ENCODE peak calls at places on chromosomes 2 and 18, in five cellular contexts. B is endodermal cell, W is K562, K is heart left ventricle, V is GM23338. M is an unnamed sample.

GRCh38 chr18:22219568-22220355 is 50.4 kb downstream of the GATA6 start:
- DNase-seq in K (no peak), B (peak; percentile 79), W (no peak), V (peak; percentile 30), M (no peak)

GRCh38 chr18:24051256-24051947 is 36.8 kb downstream of the TTC39C start:
- DNase-seq in W (no peak), K (no peak), V (no peak), B (no peak), M (no peak)

GRCh38 chr2:176961759-176962158 is 250.8 kb upstream of the HNRNPA3 start:
- DNase-seq in W (no peak), V (peak; percentile 50), B (no peak), K (no peak), M (no peak)

GRCh38 chr18:49457616-49458015 is 2.8 kb downstream of the DYM start:
- DNase-seq in V (no peak), W (no peak), B (no peak), K (no peak), M (no peak)

GRCh38 chr2:160299540-160299939 is 99.5 kb upstream of the ITGB6 start:
- DNase-seq in K (no peak), W (no peak), B (no peak), V (no peak), M (no peak)

GRCh38 chr2:208363485-208363884 is 43.1 kb upstream of the PTH2R start:
- DNase-seq in K (no peak), V (no peak), B (no peak), W (no peak), M (no peak)

GRCh38 chr2:167181674-167182073 is 293.4 kb downstream of the XIRP2 start:
- DNase-seq in K (no peak), W (no peak), V (no peak), B (no peak), M (no peak)

GRCh38 chr2:22375094-22375493 is 1009.9 kb upstream of the KLHL29 start:
- DNase-seq in V (peak; percentile 50), B (peak; percentile 86), W (no peak), K (no peak), M (no peak)

GRCh38 chr2:239400000-239400831 is 604 bp downstream of the HDAC4 start:
- DNase-seq in V (no peak), K (no peak), W (peak; percentile 43), B (peak; percentile 47), M (no peak)

GRCh38 chr2:181104512-181105121 is 124.2 kb downstream of the UBE2E3 start:
- DNase-seq in B (no peak), V (peak; percentile 80), W (no peak), K (no peak), M (no peak)

GRCh38 chr2:78431241-78431640 is 594.3 kb upstream of the REG3G start:
- DNase-seq in K (no peak), W (no peak), V (peak; percentile 26), B (no peak), M (no peak)

GRCh38 chr2:239159476-239159911 is 241.3 kb downstream of the HDAC4 start:
- DNase-seq in K (no peak), V (no peak), B (peak; percentile 20), W (no peak), M (no peak)

GRCh38 chr18:71239111-71239624 is 950.3 kb downstream of the SOCS6 start:
- DNase-seq in K (no peak), V (no peak), B (no peak), W (no peak), M (no peak)

GRCh38 chr2:240575101-240575965 is 7.0 kb downstream of the RNPEPL1 start:
- DNase-seq in W (no peak), V (no peak), B (no peak), K (no peak), M (peak; percentile 41)

GRCh38 chr2:163698857-163699256 is 37.0 kb downstream of the FIGN start:
- DNase-seq in B (peak; percentile 82), V (peak; percentile 88), W (no peak), K (no peak), M (no peak)

GRCh38 chr2:175437167-175437566 is 255.7 kb upstream of the ATP5MC3 start:
- DNase-seq in W (no peak), B (no peak), V (no peak), K (no peak), M (no peak)

GRCh38 chr2:203412555-203413331 is 84.5 kb downstream of the ABI2 start:
- DNase-seq in W (no peak), B (no peak), V (no peak), K (peak; percentile 42), M (no peak)

GRCh38 chr2:26682155-26682554 is 10.4 kb upstream of the KCNK3 start:
- DNase-seq in B (peak; percentile 32), W (no peak), V (no peak), K (no peak), M (no peak)

GRCh38 chr2:74130211-74130995 is 17.3 kb downstream of the BOLA3 start:
- DNase-seq in W (no peak), B (peak; percentile 43), V (peak; percentile 43), K (no peak), M (no peak)

GRCh38 chr2:119689218-119689617 is 10.2 kb downstream of the TMEM177 start:
- DNase-seq in V (no peak), B (peak; percentile 23), W (no peak), K (no peak), M (no peak)

GRCh38 chr2:232421189-232421785 is 14.6 kb downstream of the ALPG start:
- DNase-seq in V (peak; percentile 75), B (peak; percentile 80), W (no peak), K (no peak), M (peak; percentile 56)

GRCh38 chr2:222404126-222404891 is 20.0 kb upstream of the SGPP2 start:
- DNase-seq in V (no peak), B (no peak), K (no peak), W (no peak), M (peak; percentile 55)

GRCh38 chr18:37889963-37890362 is 324.4 kb upstream of the CELF4 start:
- DNase-seq in W (no peak), V (peak; percentile 41), B (peak; percentile 68), K (no peak), M (no peak)

GRCh38 chr2:104774631-104775030 is 79.3 kb upstream of the POU3F3 start:
- DNase-seq in B (no peak), W (no peak), V (no peak), K (no peak), M (no peak)

GRCh38 chr2:226360658-226361057 is 439.0 kb downstream of the IRS1 start:
- DNase-seq in B (no peak), W (no peak), K (no peak), V (no peak), M (no peak)

GRCh38 chr2:99573624-99574251 is 83.9 kb upstream of the REV1 start:
- DNase-seq in K (no peak), B (no peak), V (no peak), W (no peak), M (no peak)

GRCh38 chr2:147789287-147789686 is 55.5 kb upstream of the ACVR2A start:
- DNase-seq in B (no peak), W (no peak), V (no peak), K (no peak), M (no peak)

GRCh38 chr2:169839954-169840746 is 12.9 kb downstream of the UBR3 start:
- DNase-seq in V (peak; percentile 20), K (no peak), W (peak; percentile 64), B (no peak), M (no peak)

GRCh38 chr2:240995041-240995960 is 3.1 kb upstream of the SNED1 start:
- DNase-seq in B (peak; percentile 35), V (no peak), W (no peak), K (peak; percentile 5), M (peak; percentile 29)

GRCh38 chr18:52288403-52289004 is 51.5 kb upstream of the DCC start:
- DNase-seq in B (peak; percentile 86), W (peak; percentile 4), K (no peak), V (peak; percentile 76), M (peak; percentile 51)

GRCh38 chr2:162839419-162839818 is 852 bp upstream of the KCNH7 start:
- DNase-seq in W (no peak), B (peak; percentile 66), K (no peak), V (peak; percentile 37), M (no peak)

GRCh38 chr2:150586858-150587257 is 99.4 kb upstream of the RND3 start:
- DNase-seq in K (no peak), V (no peak), W (no peak), B (no peak), M (no peak)

GRCh38 chr18:3252843-3253242 is 5.2 kb downstream of the MYL12A start:
- DNase-seq in B (no peak), K (no peak), W (no peak), V (no peak), M (no peak)

GRCh38 chr18:3257627-3258120 is 4.3 kb upstream of the MYL12B start:
- DNase-seq in V (no peak), K (no peak), W (no peak), B (no peak), M (no peak)

GRCh38 chr18:3256693-3257626 is 5.0 kb upstream of the MYL12B start:
- DNase-seq in B (no peak), W (no peak), V (no peak), K (no peak), M (no peak)

GRCh38 chr18:3254725-3255124 is 7.1 kb downstream of the MYL12A start:
- DNase-seq in B (no peak), K (no peak), W (no peak), V (no peak), M (no peak)

GRCh38 chr18:3255611-3256165 is 6.2 kb upstream of the MYL12B start:
- DNase-seq in V (no peak), W (no peak), B (no peak), K (no peak), M (no peak)
- H3K4me1 ChIP-seq in V (peaks cover 6% of the 10 kb centered on the region), W (peaks cover 6% of the 10 kb centered on the region), B (peaks cover 19% of the 10 kb centered on the region), K (peaks cover 46% of the 10 kb centered on the region), M (peaks cover 79% of the 10 kb centered on the region)

GRCh38 chr18:62069556-62069955 is 117.3 kb downstream of the PIGN start:
- DNase-seq in B (no peak), W (no peak), K (no peak), V (no peak), M (no peak)
- H3K27ac ChIP-seq in B (no peak overlapping the region), W (no peak overlapping the region), K (no peak overlapping the region), V (no peak overlapping the region), M (no peak overlapping the region)

DNA sequence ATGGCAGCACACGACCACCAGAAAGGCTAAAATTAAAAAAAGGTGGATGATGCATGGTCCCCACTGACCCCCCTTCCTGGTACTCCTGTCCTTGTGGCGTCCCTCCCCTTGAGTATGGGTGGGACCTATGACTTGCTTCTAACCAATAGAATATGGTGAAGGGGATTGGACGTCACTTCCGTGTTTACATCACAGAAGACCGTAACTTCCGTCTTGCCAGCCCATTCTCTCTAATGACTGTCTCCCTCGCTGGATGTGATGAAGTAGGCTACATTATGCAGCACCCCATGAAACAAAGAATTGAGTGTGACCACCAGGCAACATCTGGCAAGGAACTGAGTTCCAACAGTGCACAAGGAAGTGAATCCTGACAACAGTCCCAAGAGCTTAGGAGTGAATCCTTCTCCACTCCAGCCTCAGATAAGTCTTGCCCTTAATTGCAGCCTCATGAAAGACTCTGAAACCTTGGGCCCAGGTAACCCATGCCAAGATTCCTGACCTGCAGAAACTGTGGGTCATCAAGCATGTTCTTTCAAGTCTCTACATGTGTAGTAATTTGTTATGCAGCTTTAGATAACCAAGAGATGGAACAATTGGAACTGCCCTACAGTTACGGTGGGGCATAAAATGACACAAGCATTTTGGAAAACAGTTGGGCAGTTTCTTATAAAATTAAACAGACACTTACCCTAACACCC is 80.1 kb upstream of the NPAS2 start:
- DNase-seq in V (no peak), K (no peak), W (peak; percentile 20), B (no peak), M (no peak)
- H3K36me3 ChIP-seq in V (no peaks in the 10 kb centered on the region), K (no peaks in the 10 kb centered on the region), W (no peaks in the 10 kb centered on the region), B (no peaks in the 10 kb centered on the region), M (no peaks in the 10 kb centered on the region)

GRCh38 chr18:9808190-9808529 is 77.6 kb upstream of the TXNDC2 start:
- DNase-seq in B (no peak), K (no peak), W (no peak), V (no peak), M (no peak)
- H3K4me1 ChIP-seq in B (peaks cover 13% of the 10 kb centered on the region), K (peaks cover 47% of the 10 kb centered on the region), W (peaks cover 36% of the 10 kb centered on the region), V (peaks cover 41% of the 10 kb centered on the region), M (peaks cover 34% of the 10 kb centered on the region)

M was measured in lower lobe of right lung.